ENCODE peak calls at places on chromosomes 2 and 18, in seven cellular contexts. X, P, L, I, F, V and R are unnamed samples.

GRCh38 chr2:62221141-62221540 is 25.2 kb downstream of the B3GNT2 start:
- DNase-seq in X (peak), P (no peak), L (no peak), I (no peak), F (no peak), V (no peak), R (peak)

GRCh38 chr2:26883971-26884370 is 36.0 kb downstream of the DPYSL5 start:
- DNase-seq in X (no peak), P (no peak), L (no peak), I (peak), F (no peak), V (no peak), R (no peak)

GRCh38 chr2:113886479-113887383 is 3.2 kb upstream of the ACTR3 start:
- DNase-seq in X (peak), P (no peak), L (peak), I (no peak), F (peak), V (no peak), R (peak)

GRCh38 chr2:222728621-222729020 is 57.2 kb downstream of the MOGAT1 start:
- DNase-seq in X (no peak), P (no peak), L (no peak), I (no peak), F (no peak), V (no peak), R (no peak)

GRCh38 chr2:220090050-220090449 is 462.6 kb downstream of the SLC4A3 start:
- DNase-seq in X (no peak), P (no peak), L (no peak), I (no peak), F (no peak), V (no peak), R (peak)

GRCh38 chr2:207352978-207353377 is 176.8 kb upstream of the CREB1 start:
- DNase-seq in X (no peak), P (no peak), L (no peak), I (no peak), F (peak), V (no peak), R (no peak)

GRCh38 chr2:235990344-235990743 is 177.8 kb downstream of the GBX2 start:
- DNase-seq in X (no peak), P (no peak), L (no peak), I (no peak), F (no peak), V (no peak), R (no peak)

GRCh38 chr2:62874881-62875383 is 169.4 kb downstream of the EHBP1 start:
- DNase-seq in X (no peak), P (no peak), L (no peak), I (no peak), F (no peak), V (no peak), R (no peak)

GRCh38 chr18:9436176-9436575 is 39.1 kb upstream of the RALBP1 start:
- DNase-seq in X (no peak), P (no peak), L (no peak), I (no peak), F (no peak), V (no peak), R (no peak)

GRCh38 chr2:104856086-104856972 is 2.4 kb downstream of the POU3F3 start:
- DNase-seq in X (no peak), P (no peak), L (no peak), I (peak), F (no peak), V (peak), R (no peak)

GRCh38 chr2:70886541-70886987 is 49.1 kb upstream of the ATP6V1B1 start:
- DNase-seq in X (no peak), P (no peak), L (no peak), I (peak), F (no peak), V (no peak), R (no peak)

GRCh38 chr2:79453918-79454317 is 58.9 kb upstream of the CTNNA2 start:
- DNase-seq in X (no peak), P (no peak), L (no peak), I (no peak), F (no peak), V (no peak), R (no peak)
- TF ChIP-seq JUND in X (no peak), P (no peak), L (no peak), I (no peak), F (no peak), V (no peak), R (no peak)

GRCh38 chr2:158926478-158926948 is 41.9 kb upstream of the TANC1 start:
- DNase-seq in X (peak), P (peak), L (no peak), I (no peak), F (no peak), V (no peak), R (no peak)

GRCh38 chr2:158923180-158923594 is 45.3 kb upstream of the TANC1 start:
- DNase-seq in X (no peak), P (no peak), L (no peak), I (peak), F (no peak), V (peak), R (no peak)

GRCh38 chr2:158921599-158922408 is 46.6 kb upstream of the TANC1 start:
- DNase-seq in X (no peak), P (no peak), L (no peak), I (peak), F (no peak), V (no peak), R (no peak)

GRCh38 chr2:158923641-158924040 is 44.8 kb upstream of the TANC1 start:
- DNase-seq in X (no peak), P (no peak), L (no peak), I (no peak), F (no peak), V (no peak), R (no peak)

DNA sequence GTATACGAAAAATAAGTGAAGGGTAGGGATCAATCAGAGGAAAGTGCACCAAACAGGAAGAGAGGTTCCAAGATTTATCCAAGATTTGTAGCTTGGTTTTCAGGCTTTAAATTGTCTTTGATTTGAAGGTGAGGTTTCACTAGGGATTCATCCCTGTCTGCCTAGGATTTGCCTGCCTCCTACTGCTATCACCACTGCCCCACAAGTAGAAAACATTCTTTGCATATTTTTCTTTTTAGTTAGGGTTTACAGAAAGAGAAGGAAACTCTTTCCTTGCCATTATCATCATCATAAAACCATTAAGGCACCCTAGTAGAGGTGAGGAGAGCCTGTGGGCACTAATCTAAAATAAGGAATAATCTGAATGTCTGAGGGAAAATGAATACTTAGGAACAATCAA is 45.8 kb upstream of the TANC1 start:
- DNase-seq in X (no peak), P (no peak), L (no peak), I (no peak), F (no peak), V (no peak), R (no peak)
- TF ChIP-seq JUND in X (no peak), P (no peak), L (no peak), I (no peak), F (no peak), V (no peak), R (no peak)

GRCh38 chr18:33957705-33958104 is 267.0 kb downstream of the NOL4 start:
- DNase-seq in X (no peak), P (no peak), L (no peak), I (no peak), F (no peak), V (peak), R (no peak)
- TF ChIP-seq JUND in X (no peak), P (no peak), L (no peak), I (no peak), F (no peak), V (no peak), R (no peak)

GRCh38 chr2:234559609-234560008 is 62.7 kb upstream of the ARL4C start:
- DNase-seq in X (no peak), P (no peak), L (no peak), I (no peak), F (no peak), V (no peak), R (no peak)

GRCh38 chr2:234555161-234555560 is 58.3 kb upstream of the ARL4C start:
- DNase-seq in X (no peak), P (no peak), L (no peak), I (no peak), F (no peak), V (no peak), R (no peak)

GRCh38 chr2:234556848-234557573 is 60.1 kb upstream of the ARL4C start:
- DNase-seq in X (peak), P (no peak), L (no peak), I (no peak), F (no peak), V (no peak), R (peak)

GRCh38 chr2:234555616-234556249 is 58.9 kb upstream of the ARL4C start:
- DNase-seq in X (no peak), P (no peak), L (no peak), I (no peak), F (no peak), V (peak), R (peak)

GRCh38 chr2:234558642-234559041 is 61.8 kb upstream of the ARL4C start:
- DNase-seq in X (no peak), P (no peak), L (no peak), I (no peak), F (no peak), V (no peak), R (no peak)
- TF ChIP-seq JUND in X (no peak), P (no peak), L (no peak), I (no peak), F (no peak), V (no peak), R (no peak)

DNA sequence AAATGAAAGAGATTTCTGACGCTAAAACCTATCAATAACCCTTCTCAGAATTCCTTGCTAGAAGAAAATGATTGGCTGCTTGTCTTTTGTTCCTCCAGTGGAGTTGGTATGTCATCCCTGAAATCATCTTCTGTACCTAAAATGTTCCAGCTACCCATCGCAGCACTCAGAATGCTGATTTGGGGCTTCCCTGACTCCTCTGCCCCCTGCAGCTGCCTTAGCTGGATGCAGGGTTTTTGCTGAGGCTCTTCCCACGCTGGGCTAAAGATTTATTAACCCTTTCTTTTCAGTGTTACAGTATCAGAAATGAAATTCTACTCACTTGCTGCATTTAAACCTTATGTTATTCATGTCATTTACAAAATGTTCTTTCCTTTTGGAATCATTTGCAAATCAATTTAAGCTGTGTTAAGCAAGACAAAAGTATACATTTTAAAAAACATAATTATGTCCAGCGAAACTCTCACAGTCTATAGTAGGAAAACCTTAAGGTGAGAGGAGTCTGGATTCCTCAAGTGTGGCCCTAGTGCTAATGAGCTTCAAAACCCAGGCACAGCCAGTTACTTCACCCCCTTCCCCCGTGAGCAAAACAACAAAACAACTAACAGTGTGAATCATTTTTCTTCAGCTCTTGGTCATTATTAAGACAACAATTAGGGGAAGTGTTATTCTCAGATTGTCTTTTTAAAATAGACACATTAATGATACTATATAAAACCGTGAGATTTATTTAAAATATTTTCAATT is 32.8 kb downstream of the PKP4 start:
- DNase-seq in X (no peak), P (no peak), L (no peak), I (no peak), F (no peak), V (peak), R (no peak)
- TF ChIP-seq JUND in X (no peak), P (no peak), L (no peak), I (no peak), F (no peak), V (no peak), R (no peak)

DNA sequence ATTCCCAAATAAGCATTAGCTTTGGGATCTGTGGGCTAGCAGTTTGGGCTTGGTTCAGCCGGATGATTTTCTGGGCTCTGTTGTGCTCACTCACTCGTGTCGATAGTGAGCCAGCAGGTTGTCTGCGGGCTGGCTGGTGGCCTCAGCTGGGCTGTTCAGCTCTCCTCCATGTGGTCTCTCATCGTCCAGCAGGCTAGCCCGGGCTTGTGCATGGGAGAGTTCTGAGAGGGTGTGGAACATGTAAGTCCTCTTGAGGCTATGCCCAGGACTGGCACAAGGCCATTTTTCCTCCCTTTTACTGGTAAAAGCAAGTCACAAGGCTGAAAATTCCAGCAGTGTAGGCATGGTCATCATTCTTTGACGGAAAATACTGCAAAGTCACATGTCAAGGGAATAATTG is 38.5 kb downstream of the NTSR2 start:
- DNase-seq in X (no peak), P (no peak), L (no peak), I (no peak), F (no peak), V (no peak), R (no peak)
- TF ChIP-seq JUND in X (no peak), P (no peak), L (no peak), I (no peak), F (no peak), V (no peak), R (no peak)